ENCODE peak calls at places on chromosomes 5 and 9, in four cellular contexts. M is SW 1271, V is pancreas, H is NCI-H2029 treated with DMSO at 0.1 percent for 48 hours. Q is an unnamed sample.

GRCh38 chr9:92188969-92189781 is 74.0 kb upstream of the SPTLC1 start:
- DNase-seq in H (no peak), M (no peak), V (no peak), Q (no peak)

GRCh38 chr5:1386274-1386717 is 41.4 kb upstream of the CLPTM1L start:
- DNase-seq in H (peak), M (no peak), V (peak), Q (no peak)

GRCh38 chr5:129245489-129245888 is 150.9 kb downstream of the ISOC1 start:
- DNase-seq in V (no peak), M (no peak), H (no peak), Q (no peak)

GRCh38 chr9:133803028-133803585 is 65.0 kb upstream of the SARDH start:
- DNase-seq in M (no peak), V (no peak), H (no peak), Q (no peak)

GRCh38 chr5:84430863-84431663 is 46.4 kb upstream of the EDIL3 start:
- DNase-seq in M (no peak), H (no peak), V (no peak), Q (no peak)

GRCh38 chr5:116595498-116595897 is 20.9 kb upstream of the SEMA6A start:
- DNase-seq in H (no peak), V (no peak), M (no peak), Q (no peak)

GRCh38 chr9:71518045-71518888 is 250.0 kb downstream of the CEMIP2 start:
- DNase-seq in M (no peak), V (no peak), H (no peak), Q (no peak)

GRCh38 chr5:78574731-78575161 is 73.8 kb downstream of the LHFPL2 start:
- DNase-seq in V (no peak), M (no peak), H (no peak), Q (no peak)

GRCh38 chr5:135085133-135085935 is 51.3 kb upstream of the PITX1 start:
- DNase-seq in V (no peak), H (no peak), M (no peak), Q (no peak)

GRCh38 chr5:78005021-78005785 is 229.1 kb upstream of the TBCA start:
- DNase-seq in V (no peak), M (no peak), H (peak), Q (no peak)

GRCh38 chr5:141805874-141806273 is 72.3 kb downstream of the PCDH1 start:
- DNase-seq in H (no peak), V (no peak), M (no peak), Q (peak)

GRCh38 chr5:169808118-169808581 is 171.1 kb downstream of the DOCK2 start:
- DNase-seq in V (no peak), H (no peak), M (no peak), Q (no peak)

GRCh38 chr5:57412010-57412409 is 70.6 kb downstream of the ACTBL2 start:
- DNase-seq in V (no peak), M (no peak), H (no peak), Q (no peak)

GRCh38 chr9:91427873-91428272 is 4.2 kb upstream of the NFIL3 start:
- DNase-seq in H (no peak), M (no peak), V (no peak), Q (no peak)

GRCh38 chr9:1233568-1233967 is 183.4 kb downstream of the DMRT2 start:
- DNase-seq in M (no peak), V (no peak), H (no peak), Q (no peak)

GRCh38 chr5:34866989-34867471 is 28.1 kb downstream of the TTC23L start:
- DNase-seq in M (no peak), V (no peak), H (no peak), Q (no peak)

GRCh38 chr9:81759680-81760215 is 70.4 kb upstream of the TLE1 start:
- DNase-seq in V (no peak), M (peak), H (no peak), Q (peak)

GRCh38 chr5:178642351-178642909 is 15.6 kb upstream of the CLK4 start:
- DNase-seq in H (no peak), M (peak), V (no peak), Q (peak)

GRCh38 chr5:50717615-50718014 is 51.2 kb downstream of the PARP8 start:
- DNase-seq in M (no peak), H (no peak), V (no peak), Q (no peak)

GRCh38 chr9:85244856-85245255 is 496.9 kb downstream of the AGTPBP1 start:
- DNase-seq in V (no peak), M (no peak), H (no peak), Q (no peak)